ENCODE peak calls at places on chromosome 19, in nine cellular contexts. Y is breast epithelium; G is pancreas; I is stimulated activated CD8-positive, alpha-beta memory T cell treated with anti-CD3 and anti-CD28 coated beads, Interleukin-7, amount 100 ng/mL, for 24 hours; F is EL; N is stimulated activated CD4-positive, alpha-beta T cell treated with anti-CD3 and anti-CD28 coated beads, TNF-alpha, amount 100 ng/mL, for 24 hours; T is GM18507; Z is foreskin fibroblast; R is Peyer's patch. X is an unnamed sample.

GRCh38 chr19:4974855-4975469 is 6.0 kb downstream of the KDM4B start:
- DNase-seq in Y (no peak), G (no peak), I (no peak), F (no peak), N (no peak), T (no peak), Z (no peak), R (no peak), X (no peak)

GRCh38 chr19:15280915-15281683 is 48.9 kb upstream of the EPHX3 start:
- DNase-seq in Y (peak; percentile 69), G (peak; percentile 85), I (no peak), F (peak; percentile 86), N (no peak), T (no peak), Z (peak; percentile 81), R (no peak), X (no peak)

GRCh38 chr19:50214699-50215543 is 11.5 kb downstream of the MYH14 start:
- DNase-seq in Y (peak; percentile 89), G (no peak), I (no peak), F (no peak), N (no peak), T (no peak), Z (no peak), R (peak; percentile 79), X (no peak)

GRCh38 chr19:36049080-36049698 is 4.9 kb downstream of the THAP8 start:
- DNase-seq in Y (no peak), G (no peak), I (no peak), F (no peak), N (no peak), T (no peak), Z (no peak), R (no peak), X (no peak)

GRCh38 chr19:45076851-45077730 is 813 bp upstream of the ZNF296 start:
- DNase-seq in Y (no peak), G (no peak), I (no peak), F (no peak), N (no peak), T (no peak), Z (no peak), R (no peak), X (no peak)

GRCh38 chr19:7831452-7831851 is 1.4 kb downstream of the EVI5L start:
- DNase-seq in Y (no peak), G (no peak), I (no peak), F (peak; percentile 61), N (no peak), T (no peak), Z (peak; percentile 20), R (no peak), X (no peak)

GRCh38 chr19:39106201-39106600 is 19.4 kb upstream of the PAK4 start:
- DNase-seq in Y (no peak), G (no peak), I (no peak), F (no peak), N (no peak), T (no peak), Z (no peak), R (no peak), X (no peak)

GRCh38 chr19:49676136-49676689 is 858 bp upstream of the PRMT1 start:
- DNase-seq in Y (no peak), G (no peak), I (no peak), F (peak; percentile 92), N (no peak), T (no peak), Z (peak; percentile 88), R (peak; percentile 89), X (no peak)

GRCh38 chr19:12580180-12580694 is 29.0 kb upstream of the ZNF564 start:
- DNase-seq in Y (no peak), G (no peak), I (no peak), F (peak; percentile 83), N (no peak), T (no peak), Z (peak; percentile 10), R (no peak), X (no peak)

X was measured in GM19239.